ENCODE peak calls at places on chromosomes 13 and 19, in four cellular contexts. One of them, this sample, is unnamed.
A peak's percentile ranks its signal among the peaks of the same experiment; 100 is the strongest.

GRCh38 chr19:8569066-8569761 is 8.0 kb downstream of the MYO1F start:
- DNase-seq in GM12878: peak; percentile 63
- DNase-seq in K562: peak; percentile 80
- DNase-seq in HepG2: no peak
- DNase-seq in this sample: no peak

GRCh38 chr13:52348081-52348480 is 57.9 kb downstream of the THSD1 start:
- DNase-seq in GM12878: no peak
- DNase-seq in HepG2: no peak
- DNase-seq in K562: no peak
- DNase-seq in this sample: no peak

GRCh38 chr13:28394422-28394821 is 100.5 kb downstream of the FLT1 start:
- DNase-seq in GM12878: no peak
- DNase-seq in HepG2: no peak
- DNase-seq in K562: no peak
- DNase-seq in this sample: no peak

GRCh38 chr13:44171151-44171550 is 202.5 kb upstream of the SERP2 start:
- DNase-seq in HepG2: no peak
- DNase-seq in GM12878: no peak
- DNase-seq in K562: no peak
- DNase-seq in this sample: no peak

GRCh38 chr19:52336976-52337375 is 933 bp downstream of the ZNF610 start:
- DNase-seq in K562: no peak
- DNase-seq in HepG2: no peak
- DNase-seq in GM12878: no peak
- DNase-seq in this sample: no peak

GRCh38 chr13:64266024-64266423 is 2850.4 kb upstream of the PCDH20 start:
- DNase-seq in HepG2: no peak
- DNase-seq in K562: no peak
- DNase-seq in GM12878: no peak
- DNase-seq in this sample: no peak

GRCh38 chr13:79749985-79750551 is 269.1 kb downstream of the NDFIP2 start:
- DNase-seq in HepG2: no peak
- DNase-seq in K562: no peak
- DNase-seq in GM12878: no peak
- DNase-seq in this sample: no peak

GRCh38 chr13:27309967-27310598 is 39.5 kb downstream of the RASL11A start:
- DNase-seq in HepG2: no peak
- DNase-seq in K562: no peak
- DNase-seq in GM12878: no peak
- DNase-seq in this sample: no peak

GRCh38 chr13:22665531-22665930 is 515.2 kb upstream of the SGCG start:
- DNase-seq in GM12878: no peak
- DNase-seq in K562: no peak
- DNase-seq in HepG2: no peak
- DNase-seq in this sample: no peak

GRCh38 chr19:7238091-7238490 is 56.1 kb downstream of the INSR start:
- DNase-seq in HepG2: no peak
- DNase-seq in K562: no peak
- DNase-seq in GM12878: no peak
- DNase-seq in this sample: no peak

GRCh38 chr13:28582225-28582891 is 76.6 kb upstream of the POMP start:
- DNase-seq in HepG2: no peak
- DNase-seq in GM12878: no peak
- DNase-seq in K562: peak; percentile 38
- DNase-seq in this sample: no peak

GRCh38 chr13:44107357-44108121 is 227.8 kb downstream of the LACC1 start:
- DNase-seq in GM12878: no peak
- DNase-seq in HepG2: peak; percentile 2
- DNase-seq in K562: no peak
- DNase-seq in this sample: no peak

GRCh38 chr19:48111280-48111679 is 663 bp upstream of the PLA2G4C start:
- DNase-seq in HepG2: no peak
- DNase-seq in GM12878: no peak
- DNase-seq in K562: no peak
- DNase-seq in this sample: no peak

GRCh38 chr19:51546650-51547396 is 15.4 kb upstream of the SIGLEC6 start:
- DNase-seq in GM12878: no peak
- DNase-seq in HepG2: no peak
- DNase-seq in K562: peak; percentile 73
- DNase-seq in this sample: no peak

GRCh38 chr19:12943437-12944044 is 2.1 kb upstream of the RAD23A start:
- DNase-seq in K562: peak; percentile 8
- DNase-seq in HepG2: no peak
- DNase-seq in GM12878: no peak
- DNase-seq in this sample: no peak

GRCh38 chr19:28627669-28628068 is 585.3 kb downstream of the UQCRFS1 start:
- DNase-seq in HepG2: no peak
- DNase-seq in GM12878: no peak
- DNase-seq in K562: no peak
- DNase-seq in this sample: no peak

GRCh38 chr19:49861127-49861526 is 6.2 kb downstream of the PNKP start:
- DNase-seq in HepG2: no peak
- DNase-seq in GM12878: no peak
- DNase-seq in K562: no peak
- DNase-seq in this sample: peak; percentile 63

GRCh38 chr19:19776206-19777008 is 43.5 kb upstream of the ZNF14 start:
- DNase-seq in K562: peak; percentile 92
- DNase-seq in GM12878: peak; percentile 96
- DNase-seq in HepG2: peak; percentile 98
- DNase-seq in this sample: peak; percentile 94

GRCh38 chr13:32234914-32235313 is 80.2 kb downstream of the ZAR1L start:
- DNase-seq in K562: no peak
- DNase-seq in GM12878: no peak
- DNase-seq in HepG2: no peak
- DNase-seq in this sample: no peak

DNA sequence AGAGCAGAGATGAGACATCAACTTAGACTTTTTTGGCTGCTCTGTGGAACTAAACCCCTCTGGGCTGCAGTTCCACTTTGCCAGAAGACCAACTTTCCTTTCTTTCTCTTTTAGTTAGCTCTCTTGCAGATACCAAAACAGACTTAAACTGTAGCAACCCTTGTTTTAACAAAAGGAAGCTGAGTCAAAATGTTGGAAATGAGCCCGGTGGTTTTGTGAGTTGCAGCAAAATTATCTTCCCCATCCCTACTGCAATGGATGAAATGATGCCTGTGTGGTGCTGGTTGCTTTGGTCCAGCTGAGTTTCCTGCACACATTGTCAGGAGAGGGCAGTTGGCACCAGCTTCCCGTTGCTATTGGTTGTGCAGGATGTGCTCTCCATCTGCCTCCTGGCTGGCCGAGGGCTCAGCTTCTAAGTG is 115.3 kb downstream of the LRCH1 start:
- DNase-seq in HepG2: no peak
- DNase-seq in GM12878: no peak
- DNase-seq in K562: no peak
- DNase-seq in this sample: no peak
- TF ChIP-seq TAF1 in HepG2: no peak
- TF ChIP-seq TAF1 in GM12878: no peak
- TF ChIP-seq TAF1 in K562: no peak
- TF ChIP-seq TAF1 in this sample: no peak

GRCh38 chr19:55832676-55833075 is 877 bp upstream of the NLRP11 start:
- DNase-seq in GM12878: no peak
- DNase-seq in HepG2: no peak
- DNase-seq in K562: no peak
- DNase-seq in this sample: no peak
- TF ChIP-seq ZNF274 in GM12878: no peak
- TF ChIP-seq ZNF274 in HepG2: no peak
- TF ChIP-seq ZNF274 in K562: no peak
- TF ChIP-seq ZNF274 in this sample: no peak

GRCh38 chr19:11284535-11284934 is 11.4 kb upstream of the TSPAN16 start:
- DNase-seq in HepG2: no peak
- DNase-seq in GM12878: no peak
- DNase-seq in K562: no peak
- DNase-seq in this sample: no peak

GRCh38 chr19:11278670-11279069 is 16.3 kb upstream of the DOCK6 start:
- DNase-seq in GM12878: no peak
- DNase-seq in HepG2: no peak
- DNase-seq in K562: no peak
- DNase-seq in this sample: no peak

GRCh38 chr19:11274533-11275086 is 12.3 kb upstream of the DOCK6 start:
- DNase-seq in K562: no peak
- DNase-seq in GM12878: no peak
- DNase-seq in HepG2: peak; percentile 45
- DNase-seq in this sample: no peak

GRCh38 chr19:11281336-11282049 is 14.5 kb upstream of the TSPAN16 start:
- DNase-seq in GM12878: no peak
- DNase-seq in K562: no peak
- DNase-seq in HepG2: no peak
- DNase-seq in this sample: no peak

DNA sequence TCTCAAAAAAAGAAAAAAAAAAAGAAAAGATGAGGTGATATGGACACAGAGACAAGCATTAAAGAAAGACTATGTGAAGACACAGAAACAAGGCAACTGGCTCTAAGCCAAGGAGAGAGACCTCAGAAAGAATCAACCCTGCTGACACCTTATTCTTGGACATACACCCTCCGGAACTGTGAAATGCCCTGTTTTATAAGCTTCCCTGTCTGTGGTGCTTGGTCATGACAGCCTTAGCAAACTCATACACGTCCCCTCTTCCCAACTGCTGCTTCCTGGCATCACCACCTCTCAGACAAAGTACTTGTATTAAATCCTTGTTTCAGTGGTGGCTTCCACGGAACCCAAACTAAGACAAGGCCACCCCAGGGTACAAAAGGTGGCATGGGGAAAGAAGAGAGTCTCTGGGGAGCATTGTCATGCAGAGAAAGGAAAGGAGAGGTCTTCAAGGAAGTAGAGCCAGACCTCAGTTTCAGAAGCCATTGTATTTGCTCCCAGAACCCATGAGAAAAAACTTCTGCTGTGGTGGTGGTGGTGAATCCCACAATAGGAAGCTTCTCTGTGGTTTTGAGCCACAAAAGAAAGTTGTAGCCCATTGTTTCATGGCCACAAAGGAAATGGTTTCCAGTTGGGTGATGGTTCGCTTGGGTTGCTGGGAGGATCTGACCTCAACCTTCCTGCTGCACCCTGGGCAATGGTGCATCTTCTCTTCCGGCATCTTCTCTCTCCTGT is 16.3 kb upstream of the TSPAN16 start:
- DNase-seq in HepG2: no peak
- DNase-seq in K562: no peak
- DNase-seq in GM12878: peak; percentile 86
- DNase-seq in this sample: no peak
- TF ChIP-seq TAF1 in HepG2: no peak
- TF ChIP-seq TAF1 in K562: no peak
- TF ChIP-seq TAF1 in GM12878: no peak
- TF ChIP-seq TAF1 in this sample: no peak

GRCh38 chr13:112455476-112456059 is 79.4 kb downstream of the SPACA7 start:
- DNase-seq in K562: no peak
- DNase-seq in GM12878: no peak
- DNase-seq in HepG2: no peak
- DNase-seq in this sample: peak; percentile 27
- TF ChIP-seq ZNF274 in K562: no peak
- TF ChIP-seq ZNF274 in GM12878: no peak
- TF ChIP-seq ZNF274 in HepG2: no peak
- TF ChIP-seq ZNF274 in this sample: no peak

DNA sequence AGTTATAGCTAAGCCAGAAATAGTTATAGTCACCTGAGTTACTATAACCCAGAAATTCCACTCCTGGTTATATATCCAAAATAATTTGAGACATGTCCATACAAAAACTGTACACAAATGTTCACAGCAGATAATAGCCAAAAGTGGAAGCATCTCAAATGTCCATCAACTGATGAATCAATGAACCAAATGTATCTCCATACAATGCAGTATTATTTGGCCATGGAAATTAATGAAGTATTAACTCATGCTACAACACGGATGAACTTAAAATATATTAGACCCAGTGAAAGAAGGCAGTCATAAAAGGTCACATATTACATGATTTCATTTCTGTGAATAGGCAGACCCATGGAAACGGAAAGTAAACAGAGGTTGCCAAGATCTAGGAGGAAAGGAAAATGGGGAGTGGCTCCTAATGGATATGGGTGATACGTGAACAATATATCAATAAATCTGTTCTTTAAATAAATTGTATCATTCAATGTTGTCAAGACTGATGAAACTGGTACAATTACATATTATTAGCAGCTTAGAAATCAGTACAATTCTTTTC is 46.9 kb upstream of the DIAPH3 start:
- DNase-seq in HepG2: no peak
- DNase-seq in GM12878: no peak
- DNase-seq in K562: no peak
- DNase-seq in this sample: no peak
- TF ChIP-seq TAF1 in HepG2: no peak
- TF ChIP-seq TAF1 in GM12878: no peak
- TF ChIP-seq TAF1 in K562: no peak
- TF ChIP-seq TAF1 in this sample: no peak

This sample was measured in H1.